ENCODE peak calls at places on chromosomes 7 and 10, in four cellular contexts. X, C, E and U are unnamed samples.

GRCh38 chr7:101121996-101122932 is 4.6 kb upstream of the SERPINE1 start:
- DNase-seq in X (peak), C (peak), E (no peak), U (peak)

GRCh38 chr10:131079314-131079713 is 232.2 kb downstream of the TCERG1L start:
- DNase-seq in X (no peak), C (no peak), E (no peak), U (no peak)

GRCh38 chr10:866577-866941 is 64.9 kb downstream of the LARP4B start:
- DNase-seq in X (no peak), C (no peak), E (no peak), U (no peak)

GRCh38 chr7:108002726-108003590 is at the start of gene LAMB1:
- DNase-seq in X (peak), C (peak), E (no peak), U (peak)

GRCh38 chr7:12930534-12930933 is 243.1 kb downstream of the ARL4A start:
- DNase-seq in X (no peak), C (no peak), E (no peak), U (no peak)

GRCh38 chr7:80145780-80146422 is 11.3 kb downstream of the GNAI1 start:
- DNase-seq in X (peak), C (no peak), E (no peak), U (no peak)

GRCh38 chr10:6877351-6878066 is 297.4 kb upstream of the PRKCQ start:
- DNase-seq in X (no peak), C (no peak), E (no peak), U (no peak)

GRCh38 chr7:78134256-78134655 is 335.7 kb downstream of the PHTF2 start:
- DNase-seq in X (peak), C (peak), E (no peak), U (no peak)

GRCh38 chr7:12719141-12719919 is 31.9 kb downstream of the ARL4A start:
- DNase-seq in X (peak), C (peak), E (no peak), U (no peak)

GRCh38 chr10:103745264-103746247 is 109.8 kb downstream of the SH3PXD2A start:
- DNase-seq in X (peak), C (peak), E (no peak), U (no peak)

GRCh38 chr7:142886866-142887265 is 1.3 kb upstream of the TRPV6 start:
- DNase-seq in X (no peak), C (no peak), E (no peak), U (peak)

GRCh38 chr10:24012249-24012803 is 196.6 kb upstream of the KIAA1217 start:
- DNase-seq in X (no peak), C (no peak), E (no peak), U (no peak)

GRCh38 chr10:667096-667495 is 22.4 kb downstream of the DIP2C start:
- DNase-seq in X (no peak), C (no peak), E (no peak), U (peak)

GRCh38 chr10:13877154-13877909 is 290.6 kb downstream of the PRPF18 start:
- DNase-seq in X (peak), C (no peak), E (no peak), U (peak)

GRCh38 chr10:24961582-24961981 is 9.2 kb upstream of the PRTFDC1 start:
- DNase-seq in X (no peak), C (no peak), E (no peak), U (no peak)

GRCh38 chr10:97903128-97904025 is 53.7 kb downstream of the GOLGA7B start:
- DNase-seq in X (no peak), C (no peak), E (no peak), U (no peak)

GRCh38 chr7:82413237-82413636 is 30.3 kb downstream of the CACNA2D1 start:
- DNase-seq in X (no peak), C (no peak), E (no peak), U (no peak)

GRCh38 chr10:129942936-129943724 is 20.9 kb downstream of the EBF3 start:
- DNase-seq in X (no peak), C (no peak), E (no peak), U (no peak)

GRCh38 chr7:2063562-2064360 is 169.0 kb downstream of the MAD1L1 start:
- DNase-seq in X (peak), C (peak), E (no peak), U (no peak)